ENCODE peak calls at places on chromosomes 1 and 21, in nine cellular contexts. O, Z, G, C, S, A, N, X and L are unnamed samples.

GRCh38 chr1:95578462-95578861 is 344.5 kb downstream of the RWDD3 start:
- DNase-seq in O (no peak), Z (peak; percentile 1), G (no peak), C (no peak), S (no peak), A (no peak), N (no peak), X (no peak), L (no peak)

GRCh38 chr1:58290685-58291372 is 255.7 kb downstream of the OMA1 start:
- DNase-seq in O (peak; percentile 13), Z (peak; percentile 21), G (no peak), C (no peak), S (no peak), A (peak; percentile 72), N (no peak), X (peak; percentile 47), L (peak; percentile 11)

GRCh38 chr1:150813028-150813707 is 5.1 kb upstream of the CTSK start:
- DNase-seq in O (peak; percentile 22), Z (peak; percentile 72), G (no peak), C (peak; percentile 71), S (peak; percentile 45), A (peak; percentile 82), N (peak; percentile 28), X (peak; percentile 38), L (peak; percentile 65)

GRCh38 chr1:179298952-179299351 is 5.4 kb downstream of the SOAT1 start:
- DNase-seq in O (no peak), Z (no peak), G (no peak), C (peak; percentile 71), S (no peak), A (no peak), N (no peak), X (no peak), L (no peak)

GRCh38 chr1:36789535-36789934 is 244.8 kb downstream of the GRIK3 start:
- DNase-seq in O (no peak), Z (no peak), G (no peak), C (no peak), S (no peak), A (no peak), N (no peak), X (no peak), L (no peak)

GRCh38 chr1:202283379-202283844 is 58.3 kb downstream of the UBE2T start:
- DNase-seq in O (peak; percentile 89), Z (peak; percentile 58), G (peak; percentile 90), C (peak; percentile 59), S (no peak), A (peak; percentile 57), N (no peak), X (peak; percentile 91), L (peak; percentile 100)

GRCh38 chr21:46555225-46555617 is 49.7 kb downstream of the S100B start:
- DNase-seq in O (no peak), Z (no peak), G (no peak), C (no peak), S (no peak), A (no peak), N (no peak), X (no peak), L (no peak)

GRCh38 chr1:2132222-2133038 is 62.1 kb downstream of the FAAP20 start:
- DNase-seq in O (peak; percentile 67), Z (peak; percentile 61), G (no peak), C (no peak), S (peak; percentile 68), A (peak; percentile 63), N (peak; percentile 43), X (peak; percentile 67), L (peak; percentile 68)

GRCh38 chr21:43331962-43332458 is 94.9 kb downstream of the SIK1 start:
- DNase-seq in O (peak; percentile 91), Z (peak; percentile 96), G (no peak), C (no peak), S (peak; percentile 84), A (peak; percentile 83), N (peak; percentile 18), X (no peak), L (no peak)

GRCh38 chr21:46208761-46209721 is 19.5 kb downstream of the LSS start:
- DNase-seq in O (no peak), Z (no peak), G (no peak), C (no peak), S (no peak), A (no peak), N (no peak), X (no peak), L (no peak)

GRCh38 chr1:194171596-194171995 is 985.2 kb upstream of the B3GALT2 start:
- DNase-seq in O (no peak), Z (no peak), G (no peak), C (no peak), S (no peak), A (no peak), N (no peak), X (no peak), L (no peak)

GRCh38 chr1:47187926-47188250 is 1.9 kb downstream of the PDZK1IP1 start:
- DNase-seq in O (no peak), Z (no peak), G (no peak), C (no peak), S (no peak), A (no peak), N (no peak), X (no peak), L (no peak)

GRCh38 chr1:94660994-94661393 is 119.4 kb upstream of the F3 start:
- DNase-seq in O (peak; percentile 39), Z (no peak), G (no peak), C (no peak), S (no peak), A (no peak), N (no peak), X (no peak), L (no peak)

GRCh38 chr1:170537798-170538503 is 6.0 kb downstream of the GORAB start:
- DNase-seq in O (peak; percentile 63), Z (peak; percentile 57), G (no peak), C (no peak), S (no peak), A (no peak), N (no peak), X (no peak), L (no peak)

GRCh38 chr21:45838636-45839035 is 142.9 kb upstream of the COL6A1 start:
- DNase-seq in O (peak; percentile 18), Z (peak; percentile 45), G (no peak), C (no peak), S (no peak), A (no peak), N (no peak), X (no peak), L (no peak)

GRCh38 chr1:184485731-184486723 is 99.2 kb downstream of the C1orf21 start:
- DNase-seq in O (peak; percentile 26), Z (no peak), G (no peak), C (no peak), S (no peak), A (peak; percentile 43), N (no peak), X (peak; percentile 38), L (no peak)

DNA sequence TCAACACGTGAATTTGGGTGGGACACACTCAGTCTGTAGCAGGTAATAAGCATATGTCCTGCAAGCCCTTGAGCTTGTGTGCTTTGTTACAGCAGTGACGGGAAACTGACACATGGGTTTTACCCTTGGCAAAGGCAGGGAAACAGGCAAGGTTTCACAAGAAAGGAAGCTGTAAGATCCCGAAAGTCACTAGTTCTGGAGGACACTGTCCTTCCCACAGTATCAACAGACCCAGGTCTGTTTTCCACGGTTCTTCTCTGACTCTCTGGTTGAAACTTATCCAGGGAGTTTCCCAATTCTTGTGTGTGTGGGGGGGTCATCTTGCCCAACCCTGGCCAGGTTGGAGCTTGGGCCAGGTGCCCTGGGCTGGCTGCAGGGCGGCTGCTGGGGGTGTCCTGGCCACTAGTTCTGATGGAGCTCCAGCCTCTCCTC is 29.3 kb upstream of the ZBTB21 start:
- DNase-seq in O (peak; percentile 58), Z (peak; percentile 65), G (no peak), C (no peak), S (no peak), A (peak; percentile 52), N (no peak), X (no peak), L (no peak)
- H3K27ac ChIP-seq in O (peak overlapping the region; percentile 99), Z (peak overlapping the region; percentile 98), G (peak overlapping the region; percentile 74), C (peak overlapping the region; percentile 50), S (no peak overlapping the region), A (peak overlapping the region; percentile 92), N (peak overlapping the region; percentile 16), X (no peak overlapping the region), L (peak overlapping the region; percentile 53)

DNA sequence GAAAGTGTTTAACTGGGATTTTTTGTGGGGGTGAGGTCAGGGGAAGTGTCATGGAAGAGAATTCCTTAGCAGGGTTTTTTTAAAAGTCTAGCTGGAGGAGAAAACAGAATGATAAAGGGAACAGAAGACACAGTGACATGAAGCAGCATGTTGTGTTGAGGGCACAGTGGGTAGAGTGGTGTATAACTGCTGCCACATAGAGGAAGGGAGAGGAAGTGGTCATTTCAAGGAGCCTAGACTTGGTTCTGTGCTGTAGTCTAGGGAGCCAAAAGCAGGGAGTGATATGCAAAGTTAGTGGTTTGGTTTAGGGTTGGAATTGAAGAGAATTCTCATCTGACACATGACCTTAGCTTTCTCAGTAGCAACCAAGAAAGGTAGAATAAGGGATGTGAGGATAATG is 10.2 kb downstream of the EEIG2 start:
- DNase-seq in O (no peak), Z (no peak), G (no peak), C (no peak), S (no peak), A (no peak), N (no peak), X (no peak), L (peak; percentile 29)
- TF ChIP-seq CTCF in O (peak; percentile 25), Z (peak; percentile 18), G (peak; percentile 73), C (no peak), S (no peak), A (peak; percentile 12), N (peak; percentile 16), X (peak; percentile 65), L (no peak)

DNA sequence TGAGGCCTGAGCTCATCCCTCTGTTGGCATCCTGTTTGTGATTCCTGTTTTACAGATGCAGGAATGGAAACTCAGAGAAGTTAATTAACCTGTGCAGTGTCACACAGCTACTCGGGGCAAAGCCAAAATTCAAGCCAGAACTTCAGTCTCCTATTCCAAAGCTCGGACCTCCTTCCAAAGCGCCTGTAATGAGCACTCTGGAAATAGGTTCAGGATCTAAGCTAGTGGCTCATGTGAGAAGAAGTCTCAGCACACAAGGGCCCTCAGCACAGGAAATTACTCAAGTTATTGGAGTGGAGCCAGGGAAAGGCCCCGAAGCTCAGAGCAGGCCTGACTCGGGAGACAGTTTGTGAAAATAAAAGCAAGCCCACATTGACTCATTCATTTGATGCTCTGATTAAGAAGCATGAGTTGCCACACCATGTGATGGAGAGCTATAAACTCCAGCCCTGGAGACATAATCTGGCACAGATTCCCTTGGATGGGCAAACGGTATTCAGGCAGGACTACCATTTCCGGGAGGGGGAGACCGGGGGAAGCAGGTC is 50.6 kb upstream of the LYST start:
- DNase-seq in O (peak; percentile 99), Z (peak; percentile 99), G (peak; percentile 100), C (peak; percentile 76), S (peak; percentile 52), A (peak; percentile 68), N (peak; percentile 59), X (peak; percentile 99), L (peak; percentile 97)
- H3K27ac ChIP-seq in O (peak overlapping the region; percentile 90), Z (peak overlapping the region; percentile 71), G (peak overlapping the region; percentile 97), C (peak overlapping the region; percentile 26), S (no peak overlapping the region), A (peak overlapping the region; percentile 51), N (peak overlapping the region; percentile 66), X (peak overlapping the region; percentile 91), L (peak overlapping the region; percentile 99)

DNA sequence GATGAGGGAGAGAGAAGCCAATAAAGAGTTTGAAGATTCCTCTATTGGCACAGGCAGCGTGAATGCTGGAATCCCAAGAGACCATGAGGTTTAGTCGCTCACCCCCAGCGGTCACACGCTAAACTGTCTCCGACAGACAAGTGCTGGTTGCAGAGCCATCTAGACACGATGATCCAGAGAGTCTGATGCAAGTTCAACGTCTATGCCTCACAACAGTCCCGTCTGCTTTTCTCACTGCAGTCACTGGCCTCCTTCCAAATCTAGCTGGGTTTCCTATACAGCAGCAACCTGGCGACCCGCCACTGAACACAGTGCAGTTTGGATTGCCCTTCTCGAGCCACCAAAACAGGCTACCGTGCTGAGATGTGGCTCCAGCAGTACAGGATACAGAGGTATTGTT is 98.6 kb upstream of the KRTAP19-8 start:
- DNase-seq in O (peak; percentile 61), Z (peak; percentile 86), G (no peak), C (no peak), S (no peak), A (peak; percentile 30), N (no peak), X (no peak), L (no peak)
- TF ChIP-seq CTCF in O (no peak), Z (no peak), G (no peak), C (no peak), S (no peak), A (no peak), N (no peak), X (no peak), L (no peak)